ENCODE peak calls at places on chromosomes 13 and 19, in six cellular contexts. K, O, M, F, Z and T are unnamed samples. For H3K9me3, the result is how much of the 10 kb centered on the place peaks cover.

GRCh38 chr13:39942177-39942900 is 286.9 kb downstream of the COG6 start:
- DNase-seq in F (no peak), M (no peak), Z (no peak), K (no peak), O (no peak), T (no peak)

GRCh38 chr19:35206855-35207254 is 21.7 kb downstream of the FAM187B start:
- DNase-seq in K (no peak), Z (no peak), F (no peak), M (no peak), O (no peak), T (no peak)

GRCh38 chr13:99796175-99796819 is 175.3 kb downstream of the ZIC5 start:
- DNase-seq in Z (no peak), K (no peak), O (peak), M (no peak), F (no peak), T (no peak)

GRCh38 chr13:35699181-35699580 is 222.7 kb upstream of the MAB21L1 start:
- DNase-seq in M (no peak), O (no peak), F (no peak), K (no peak), Z (no peak), T (no peak)

GRCh38 chr13:113634279-113635047 is 23.5 kb downstream of the ATP4B start:
- DNase-seq in K (no peak), F (no peak), O (no peak), M (no peak), Z (no peak), T (no peak)

GRCh38 chr19:1469200-1469935 is 9.6 kb downstream of the C19orf25 start:
- DNase-seq in Z (no peak), O (no peak), M (no peak), F (no peak), K (no peak), T (peak)

GRCh38 chr19:35119091-35119490 is 3.5 kb downstream of the FXYD3 start:
- DNase-seq in K (no peak), O (no peak), Z (no peak), F (no peak), M (no peak), T (no peak)

GRCh38 chr13:68748038-68748437 is 1359.6 kb upstream of the ATXN8OS start:
- DNase-seq in O (no peak), F (no peak), Z (no peak), K (no peak), M (no peak), T (no peak)

GRCh38 chr19:48480151-48480475 is 10.9 kb downstream of the CYTH2 start:
- DNase-seq in K (no peak), Z (peak), M (peak), O (no peak), F (peak), T (no peak)

GRCh38 chr19:40724315-40724714 is 7.4 kb downstream of the ITPKC start:
- DNase-seq in Z (no peak), F (no peak), M (no peak), K (no peak), O (no peak), T (no peak)

GRCh38 chr13:104823071-104823470 is 1712.4 kb downstream of the EFNB2 start:
- DNase-seq in F (no peak), O (no peak), Z (no peak), K (no peak), M (no peak), T (no peak)

GRCh38 chr19:10227215-10227971 is 3.7 kb downstream of the S1PR2 start:
- DNase-seq in Z (no peak), F (peak), O (no peak), M (no peak), K (no peak), T (no peak)

GRCh38 chr13:108407495-108407894 is 138.0 kb downstream of the TNFSF13B start:
- DNase-seq in M (no peak), Z (no peak), F (no peak), K (no peak), O (no peak), T (no peak)

GRCh38 chr19:47609885-47610545 is 1.1 kb downstream of the BICRA start:
- DNase-seq in F (peak), K (peak), Z (peak), O (no peak), M (peak), T (peak)

GRCh38 chr13:40087021-40088002 is 431.9 kb downstream of the COG6 start:
- DNase-seq in O (no peak), Z (no peak), K (no peak), M (no peak), F (no peak), T (no peak)

GRCh38 chr13:20803180-20803965 is 29.6 kb upstream of the EEF1AKMT1 start:
- DNase-seq in F (no peak), M (no peak), K (no peak), O (no peak), Z (no peak), T (no peak)

GRCh38 chr19:47371269-47371668 is 22.2 kb downstream of the DHX34 start:
- DNase-seq in M (no peak), Z (no peak), O (no peak), F (no peak), K (no peak), T (no peak)

GRCh38 chr13:47457631-47458030 is 543.4 kb downstream of the SUCLA2 start:
- DNase-seq in M (no peak), Z (no peak), K (no peak), F (no peak), O (no peak), T (no peak)

GRCh38 chr19:34560229-34560628 is 78.7 kb downstream of the WTIP start:
- DNase-seq in F (no peak), O (no peak), M (no peak), K (no peak), Z (no peak), T (no peak)

GRCh38 chr19:2719910-2720776 is 1.0 kb downstream of the DIRAS1 start:
- DNase-seq in K (no peak), M (no peak), F (no peak), O (no peak), Z (no peak), T (no peak)

GRCh38 chr19:45973564-45974338 is at the start of gene NOVA2:
- DNase-seq in Z (no peak), O (no peak), F (peak), K (no peak), M (peak), T (no peak)

GRCh38 chr19:11399667-11400066 is 15.6 kb upstream of the EPOR start:
- DNase-seq in K (no peak), Z (no peak), M (no peak), O (no peak), F (no peak), T (no peak)

GRCh38 chr19:12825259-12826131 is 8.9 kb downstream of the RTBDN start:
- DNase-seq in Z (no peak), F (no peak), K (no peak), O (no peak), M (no peak), T (peak)
- H3K9me3 ChIP-seq in Z (under half), F (under half), K (under half), O (under half), M (under half), T (under half)

GRCh38 chr19:14599548-14600147 is 16.8 kb downstream of the CLEC17A start:
- DNase-seq in K (no peak), Z (no peak), M (no peak), O (no peak), F (no peak), T (no peak)
- H3K9me3 ChIP-seq in K (under half), Z (under half), M (under half), O (under half), F (under half), T (under half)

GRCh38 chr19:36898422-36898821 is 17.7 kb downstream of the ZNF829 start:
- DNase-seq in F (no peak), M (no peak), Z (no peak), O (no peak), K (no peak), T (no peak)

GRCh38 chr19:36891768-36892357 is 24.2 kb downstream of the ZNF829 start:
- DNase-seq in Z (no peak), K (no peak), F (no peak), O (no peak), M (no peak), T (no peak)

DNA sequence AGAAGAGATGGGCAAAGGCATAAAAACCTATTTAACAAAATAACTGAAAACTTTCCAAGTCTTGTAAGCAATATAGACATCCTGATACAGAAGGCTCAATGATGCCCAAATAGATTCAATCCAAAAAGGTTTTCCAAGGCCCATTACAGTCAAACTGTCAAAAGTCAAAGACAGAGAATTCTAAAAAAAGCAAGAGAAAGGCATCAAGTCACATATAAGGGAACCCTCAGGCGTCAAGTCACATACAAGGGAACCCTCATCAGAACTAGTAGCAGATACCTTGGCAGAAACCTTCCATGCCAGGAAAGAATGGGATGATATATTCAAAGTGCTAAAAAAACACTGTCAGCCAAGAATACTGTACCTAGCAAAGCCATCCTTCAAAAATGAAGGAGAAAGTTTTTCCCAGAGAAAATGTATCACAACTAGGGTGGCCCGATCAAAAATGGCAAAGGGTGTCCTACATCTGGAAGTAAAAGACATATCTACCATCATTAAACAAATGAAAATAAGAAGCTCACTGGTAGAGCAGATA is 21.2 kb downstream of the ZNF829 start:
- DNase-seq in M (no peak), Z (no peak), O (no peak), K (no peak), F (no peak), T (no peak)
- H3K9me3 ChIP-seq in M (half or more), Z (half or more), O (under half), K (half or more), F (under half), T (half or more)

GRCh38 chr13:18921063-18921462 is 260.6 kb downstream of the TUBA3C start:
- DNase-seq in O (no peak), K (no peak), Z (no peak), F (no peak), M (no peak), T (no peak)
- H3K9me3 ChIP-seq in O (under half), K (under half), Z (under half), F (under half), M (under half), T (under half)

GRCh38 chr19:36236946-36237310 is 22.0 kb downstream of the ZNF146 start:
- DNase-seq in O (no peak), K (no peak), Z (no peak), M (no peak), F (no peak), T (no peak)

DNA sequence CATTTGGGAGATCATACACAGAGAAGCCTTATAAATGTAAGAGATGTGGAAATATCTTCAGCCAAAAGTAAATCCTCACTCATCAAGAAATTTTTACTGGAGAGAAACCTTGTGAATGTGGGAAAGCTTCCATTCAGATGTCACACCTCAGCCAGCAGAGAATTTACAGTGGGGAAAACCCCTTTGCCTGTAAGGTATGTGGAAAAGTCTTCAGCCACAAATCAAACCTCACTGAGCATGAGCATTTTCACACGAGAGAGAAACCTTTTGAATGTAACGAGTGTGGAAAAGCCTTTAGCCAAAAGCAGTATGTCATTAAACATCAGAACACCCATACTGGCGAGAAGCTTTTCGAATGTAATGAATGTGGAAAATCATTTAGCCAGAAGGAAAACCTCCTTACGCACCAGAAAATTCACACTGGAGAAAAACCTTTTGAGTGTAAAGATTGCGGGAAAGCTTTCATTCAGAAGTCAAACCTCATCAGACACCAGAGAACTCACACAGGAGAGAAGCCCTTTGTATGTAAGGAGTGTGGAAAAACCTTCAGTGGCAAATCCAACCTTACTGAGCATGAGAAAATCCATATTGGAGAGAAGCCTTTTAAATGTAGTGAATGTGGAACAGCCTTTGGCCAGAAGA is 21.5 kb downstream of the ZNF146 start:
- DNase-seq in M (no peak), K (no peak), O (no peak), Z (no peak), F (no peak), T (no peak)
- H3K9me3 ChIP-seq in M (under half), K (half or more), O (under half), Z (under half), F (under half), T (half or more)

DNA sequence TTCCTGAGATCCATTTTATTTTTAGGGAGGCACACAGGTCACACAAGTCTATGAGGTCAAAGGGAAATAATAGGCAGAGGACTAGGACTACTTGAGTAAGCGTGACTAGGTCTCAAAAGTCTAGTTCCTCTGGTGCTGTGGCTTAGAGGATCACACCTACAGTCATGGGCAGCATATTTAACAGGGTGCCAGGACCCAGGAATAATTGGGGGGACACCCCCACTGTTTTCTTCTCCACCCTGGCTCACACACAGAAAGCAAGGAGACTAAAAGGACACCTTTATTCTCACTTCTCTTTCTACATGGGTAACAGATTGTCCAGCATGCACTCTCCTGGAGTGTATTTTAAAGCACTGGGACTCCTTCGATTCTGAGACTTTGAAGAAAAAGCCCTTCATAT is 26.2 kb downstream of the OXGR1 start:
- DNase-seq in F (no peak), Z (no peak), K (no peak), O (no peak), M (no peak), T (no peak)
- H3K9me3 ChIP-seq in F (under half), Z (under half), K (under half), O (under half), M (under half), T (under half)

GRCh38 chr19:28746486-28746885 is 466.5 kb downstream of the UQCRFS1 start:
- DNase-seq in M (no peak), Z (no peak), K (no peak), F (no peak), O (no peak), T (no peak)
- H3K9me3 ChIP-seq in M (under half), Z (under half), K (under half), F (under half), O (under half), T (under half)

GRCh38 chr19:56837004-56837403 is 3.5 kb downstream of the PEG3 start:
- DNase-seq in F (no peak), O (no peak), Z (no peak), M (no peak), K (no peak), T (no peak)
- H3K9me3 ChIP-seq in F (under half), O (half or more), Z (under half), M (under half), K (half or more), T (under half)

DNA sequence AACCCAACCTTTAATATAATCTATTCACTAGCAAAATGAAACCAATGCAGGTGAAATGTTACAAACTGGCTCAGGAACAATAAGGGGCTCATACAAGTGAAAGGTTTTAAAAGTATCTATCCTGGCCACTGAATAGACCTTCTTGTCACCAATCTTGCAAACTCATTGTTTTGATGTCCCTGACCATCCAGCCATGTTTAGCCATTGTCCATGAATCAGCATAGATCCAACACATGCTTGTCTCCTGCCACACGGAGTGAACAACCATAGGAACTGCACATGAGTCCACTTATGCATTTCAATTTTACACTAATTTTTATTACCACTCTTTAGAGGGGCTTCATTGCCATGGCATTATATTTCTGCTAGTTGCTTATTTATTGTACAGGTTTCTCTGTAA is 331.4 kb downstream of the GPC5 start:
- DNase-seq in M (no peak), K (no peak), Z (no peak), O (no peak), F (no peak), T (no peak)
- H3K9me3 ChIP-seq in M (under half), K (under half), Z (under half), O (under half), F (under half), T (under half)

GRCh38 chr19:23345838-23346237 is 49.4 kb downstream of the ZNF91 start:
- DNase-seq in O (no peak), M (no peak), K (no peak), Z (no peak), F (no peak), T (no peak)
- H3K9me3 ChIP-seq in O (half or more), M (half or more), K (half or more), Z (half or more), F (under half), T (under half)